ENCODE peak calls at places on chromosomes 11 and 22, in five cellular contexts. E is hypothalamus; B is stimulated activated naive CD4-positive, alpha-beta T cell; G is AG04450; M is AG08395. X is an unnamed sample.

GRCh38 chr11:11594162-11594561 is 27.6 kb downstream of the GALNT18 start:
- DNase-seq in E (no peak), B (no peak), G (no peak), M (no peak), X (no peak)

GRCh38 chr22:33380789-33381530 is 322.8 kb upstream of the SYN3 start:
- DNase-seq in E (no peak), B (no peak), G (peak; percentile 44), M (peak; percentile 92), X (peak; percentile 14)

GRCh38 chr22:47377926-47378560 is 615.6 kb downstream of the TBC1D22A start:
- DNase-seq in E (no peak), B (no peak), G (no peak), M (no peak), X (no peak)

GRCh38 chr22:22156716-22157499 is 87.7 kb upstream of the VPREB1 start:
- DNase-seq in E (peak; percentile 4), B (peak; percentile 38), G (peak; percentile 33), M (peak; percentile 72), X (no peak)

GRCh38 chr22:35761037-35761436 is 43.4 kb downstream of the APOL5 start:
- DNase-seq in E (no peak), B (no peak), G (no peak), M (peak; percentile 29), X (no peak)

GRCh38 chr11:46554205-46555162 is 39.3 kb downstream of the AMBRA1 start:
- DNase-seq in E (no peak), B (no peak), G (peak; percentile 30), M (peak; percentile 67), X (no peak)

GRCh38 chr11:7077101-7077500 is 11.7 kb upstream of the RBMXL2 start:
- DNase-seq in E (no peak), B (no peak), G (no peak), M (no peak), X (no peak)

GRCh38 chr22:35348026-35348590 is 32.8 kb upstream of the HMOX1 start:
- DNase-seq in E (no peak), B (no peak), G (no peak), M (no peak), X (no peak)

GRCh38 chr11:120667281-120667680 is 155.7 kb downstream of the GRIK4 start:
- DNase-seq in E (no peak), B (no peak), G (no peak), M (peak; percentile 18), X (no peak)

GRCh38 chr11:14136561-14136960 is 174.0 kb downstream of the SPON1 start:
- DNase-seq in E (no peak), B (no peak), G (no peak), M (no peak), X (no peak)

GRCh38 chr11:13962562-13963168 is at the start of gene SPON1:
- DNase-seq in E (peak; percentile 58), B (peak; percentile 10), G (no peak), M (peak; percentile 30), X (no peak)

GRCh38 chr22:47022475-47022874 is 260.0 kb downstream of the TBC1D22A start:
- DNase-seq in E (no peak), B (no peak), G (no peak), M (no peak), X (no peak)

GRCh38 chr22:46576556-46577351 is 39.3 kb upstream of the CELSR1 start:
- DNase-seq in E (no peak), B (peak; percentile 33), G (no peak), M (peak; percentile 90), X (no peak)

GRCh38 chr22:40681451-40681850 is 2.2 kb downstream of the MCHR1 start:
- DNase-seq in E (no peak), B (no peak), G (no peak), M (no peak), X (no peak)

GRCh38 chr11:49995559-49995958 is 13.2 kb upstream of the OR4C12 start:
- DNase-seq in E (peak; percentile 46), B (no peak), G (no peak), M (no peak), X (no peak)

GRCh38 chr11:110710520-110711381 is 1.5 kb downstream of the ARHGAP20 start:
- DNase-seq in E (peak; percentile 2), B (no peak), G (no peak), M (peak; percentile 20), X (no peak)

GRCh38 chr11:71357414-71357813 is 90.8 kb downstream of the DHCR7 start:
- DNase-seq in E (no peak), B (no peak), G (no peak), M (no peak), X (no peak)

GRCh38 chr11:8060801-8061554 is 20.0 kb upstream of the TUB start:
- DNase-seq in E (no peak), B (no peak), G (peak; percentile 46), M (peak; percentile 65), X (no peak)

GRCh38 chr22:22460635-22461034 is 47.9 kb downstream of the ZNF280B start:
- DNase-seq in E (no peak), B (no peak), G (no peak), M (no peak), X (no peak)

GRCh38 chr11:117814204-117814765 is 10.3 kb downstream of the FXYD2 start:
- DNase-seq in E (no peak), B (no peak), G (no peak), M (no peak), X (no peak)

GRCh38 chr11:62611705-62612365 is 740 bp downstream of the EML3 start:
- DNase-seq in E (no peak), B (peak; percentile 66), G (no peak), M (peak; percentile 72), X (no peak)